ENCODE peak calls at places on chromosomes 12 and 14, in four cellular contexts. S, V, A and X are unnamed samples.

GRCh38 chr14:32648434-32648833 is 290.2 kb upstream of the NPAS3 start:
- DNase-seq in S (no peak), V (no peak), A (no peak), X (no peak)

GRCh38 chr12:12527820-12528296 is 34.8 kb downstream of the DUSP16 start:
- DNase-seq in V (peak; percentile 9), A (no peak), S (no peak), X (no peak)

GRCh38 chr14:35051796-35052195 is 5.7 kb downstream of the FAM177A1 start:
- DNase-seq in V (no peak), A (no peak), S (no peak), X (no peak)

GRCh38 chr14:94028450-94028826 is 2.3 kb downstream of the OTUB2 start:
- DNase-seq in V (peak; percentile 71), A (no peak), S (no peak), X (no peak)

GRCh38 chr12:6963741-6964446 is 6.6 kb downstream of the PHB2 start:
- DNase-seq in S (no peak), V (no peak), A (no peak), X (peak; percentile 60)

GRCh38 chr14:70908918-70909641 is 1.8 kb downstream of the PCNX1 start:
- DNase-seq in S (no peak), V (no peak), A (no peak), X (no peak)

GRCh38 chr12:116551952-116552749 is 7.0 kb upstream of the MAP1LC3B2 start:
- DNase-seq in A (no peak), V (peak; percentile 28), S (no peak), X (no peak)

GRCh38 chr14:76782115-76782884 is 21.0 kb downstream of the VASH1 start:
- DNase-seq in A (no peak), S (no peak), V (no peak), X (no peak)

GRCh38 chr12:52901715-52902541 is 2.9 kb downstream of the KRT8 start:
- DNase-seq in S (no peak), A (no peak), V (no peak), X (no peak)

GRCh38 chr12:112380663-112381420 is 1.4 kb downstream of the HECTD4 start:
- DNase-seq in S (no peak), A (no peak), V (no peak), X (no peak)

GRCh38 chr12:121579190-121579791 is 1.5 kb downstream of the KDM2B start:
- DNase-seq in V (peak; percentile 35), S (no peak), A (peak; percentile 37), X (no peak)

GRCh38 chr12:23140710-23141109 is 515.7 kb downstream of the ETNK1 start:
- DNase-seq in S (no peak), A (no peak), V (no peak), X (no peak)

GRCh38 chr14:76716285-76716684 is 45.0 kb upstream of the VASH1 start:
- DNase-seq in A (no peak), V (no peak), S (no peak), X (no peak)

GRCh38 chr12:100484178-100484886 is 10.7 kb downstream of the NR1H4 start:
- DNase-seq in A (no peak), V (no peak), S (no peak), X (no peak)

GRCh38 chr14:105420141-105420975 is 731 bp downstream of the MTA1 start:
- DNase-seq in S (no peak), A (peak; percentile 24), V (no peak), X (no peak)

GRCh38 chr12:115172521-115172920 is 488.5 kb upstream of the TBX3 start:
- DNase-seq in A (no peak), V (no peak), S (no peak), X (no peak)

GRCh38 chr14:58718226-58718625 is 80.5 kb downstream of the DACT1 start:
- DNase-seq in S (no peak), A (no peak), V (no peak), X (no peak)

GRCh38 chr12:108641446-108642268 is 8.0 kb upstream of the SELPLG start:
- DNase-seq in V (no peak), A (no peak), S (no peak), X (no peak)

GRCh38 chr12:94795520-94795919 is 145.2 kb upstream of the TMCC3 start:
- DNase-seq in S (no peak), A (no peak), V (no peak), X (no peak)

GRCh38 chr12:96211989-96212388 is 17.8 kb downstream of the ELK3 start:
- DNase-seq in S (no peak), V (peak; percentile 27), A (no peak), X (peak; percentile 6)

GRCh38 chr14:69291891-69292586 is 32.1 kb downstream of the GALNT16 start:
- DNase-seq in A (no peak), S (no peak), V (no peak), X (peak; percentile 62)

GRCh38 chr14:88228519-88229236 is 94.4 kb downstream of the KCNK10 start:
- DNase-seq in A (no peak), V (no peak), S (no peak), X (no peak)

GRCh38 chr14:64812412-64812811 is 67.3 kb downstream of the SPTB start:
- DNase-seq in A (peak; percentile 43), V (peak; percentile 37), S (peak; percentile 90), X (no peak)

GRCh38 chr12:62265511-62265910 is 5.3 kb downstream of the USP15 start:
- DNase-seq in V (no peak), S (no peak), A (no peak), X (no peak)